ENCODE peak calls at places on chromosomes 2 and 18, in four cellular contexts. W is cardiac muscle cell, O is foreskin keratinocyte, Q is caudate nucleus. G is an unnamed sample.

GRCh38 chr18:51621103-51621969 is 423.9 kb upstream of the MEX3C start:
- DNase-seq in W (peak), O (peak), Q (peak), G (no peak)

GRCh38 chr18:3703732-3704176 is 253.8 kb downstream of the TGIF1 start:
- DNase-seq in W (peak), O (peak), Q (peak), G (no peak)

GRCh38 chr2:208062113-208062512 is 36.8 kb upstream of the PLEKHM3 start:
- DNase-seq in W (no peak), O (peak), Q (no peak), G (no peak)

GRCh38 chr2:70089946-70090523 is 2.8 kb downstream of the PCBP1 start:
- DNase-seq in W (no peak), O (no peak), Q (no peak), G (no peak)

GRCh38 chr2:57549642-57550102 is 496.9 kb upstream of the VRK2 start:
- DNase-seq in W (no peak), O (peak), Q (no peak), G (no peak)

GRCh38 chr2:155223781-155224406 is 525.4 kb downstream of the KCNJ3 start:
- DNase-seq in W (no peak), O (peak), Q (no peak), G (no peak)

GRCh38 chr2:9249036-9249800 is 42.6 kb downstream of the ASAP2 start:
- DNase-seq in W (no peak), O (peak), Q (no peak), G (peak)

GRCh38 chr2:7043689-7044088 is 126.5 kb downstream of the RNF144A start:
- DNase-seq in W (no peak), O (no peak), Q (no peak), G (no peak)

GRCh38 chr2:131015764-131016163 is 77.5 kb downstream of the FAM168B start:
- DNase-seq in W (no peak), O (no peak), Q (no peak), G (no peak)

GRCh38 chr2:10382313-10383061 is 65.6 kb downstream of the ODC1 start:
- DNase-seq in W (no peak), O (no peak), Q (no peak), G (no peak)

GRCh38 chr2:164692958-164693357 is 71.7 kb upstream of the GRB14 start:
- DNase-seq in W (no peak), O (no peak), Q (no peak), G (no peak)

GRCh38 chr2:217127744-217128143 is 267.9 kb upstream of the TNP1 start:
- DNase-seq in W (no peak), O (no peak), Q (no peak), G (no peak)

GRCh38 chr2:98297817-98298684 is 48.2 kb upstream of the CNGA3 start:
- DNase-seq in W (no peak), O (no peak), Q (no peak), G (no peak)

GRCh38 chr2:134365356-134365755 is 111.5 kb downstream of the MGAT5 start:
- DNase-seq in W (no peak), O (peak), Q (no peak), G (no peak)

GRCh38 chr2:199405241-199405640 is 52.5 kb downstream of the SATB2 start:
- DNase-seq in W (peak), O (no peak), Q (no peak), G (no peak)

GRCh38 chr2:8656160-8656641 is 25.7 kb upstream of the ID2 start:
- DNase-seq in W (no peak), O (no peak), Q (no peak), G (no peak)

GRCh38 chr2:101152195-101153076 is 1.3 kb upstream of the TBC1D8 start:
- DNase-seq in W (peak), O (peak), Q (peak), G (no peak)

GRCh38 chr2:18623782-18624181 is 34.4 kb upstream of the NT5C1B start:
- DNase-seq in W (peak), O (peak), Q (no peak), G (peak)

GRCh38 chr18:52700116-52700515 is 360.1 kb downstream of the DCC start:
- DNase-seq in W (no peak), O (no peak), Q (no peak), G (no peak)

GRCh38 chr2:18046017-18046416 is 167.6 kb downstream of the KCNS3 start:
- DNase-seq in W (no peak), O (peak), Q (no peak), G (no peak)

GRCh38 chr2:150606380-150607060 is 119.1 kb upstream of the RND3 start:
- DNase-seq in W (no peak), O (peak), Q (no peak), G (no peak)

GRCh38 chr2:172168917-172169346 is 66.2 kb upstream of the DLX2 start:
- DNase-seq in W (peak), O (no peak), Q (no peak), G (no peak)

GRCh38 chr2:10079931-10080535 is at the start of gene CYS1:
- DNase-seq in W (peak), O (no peak), Q (no peak), G (no peak)

GRCh38 chr2:218829868-218830451 is 1.6 kb downstream of the PRKAG3 start:
- DNase-seq in W (no peak), O (peak), Q (peak), G (no peak)

GRCh38 chr2:190717764-190718651 is 69.1 kb downstream of the NAB1 start:
- DNase-seq in W (no peak), O (no peak), Q (no peak), G (no peak)

GRCh38 chr18:51614967-51615571 is 417.6 kb upstream of the MEX3C start:
- DNase-seq in W (peak), O (peak), Q (no peak), G (peak)

GRCh38 chr2:49288902-49289680 is 134.8 kb upstream of the FSHR start:
- DNase-seq in W (peak), O (no peak), Q (no peak), G (no peak)

GRCh38 chr2:218374795-218375194 is 7.3 kb upstream of the SLC11A1 start:
- DNase-seq in W (no peak), O (no peak), Q (no peak), G (no peak)

GRCh38 chr18:24086082-24086481 is 52.8 kb upstream of the CABYR start:
- DNase-seq in W (no peak), O (no peak), Q (no peak), G (no peak)

GRCh38 chr2:40630035-40630434 is 178.1 kb upstream of the SLC8A1 start:
- DNase-seq in W (no peak), O (no peak), Q (no peak), G (no peak)

DNA sequence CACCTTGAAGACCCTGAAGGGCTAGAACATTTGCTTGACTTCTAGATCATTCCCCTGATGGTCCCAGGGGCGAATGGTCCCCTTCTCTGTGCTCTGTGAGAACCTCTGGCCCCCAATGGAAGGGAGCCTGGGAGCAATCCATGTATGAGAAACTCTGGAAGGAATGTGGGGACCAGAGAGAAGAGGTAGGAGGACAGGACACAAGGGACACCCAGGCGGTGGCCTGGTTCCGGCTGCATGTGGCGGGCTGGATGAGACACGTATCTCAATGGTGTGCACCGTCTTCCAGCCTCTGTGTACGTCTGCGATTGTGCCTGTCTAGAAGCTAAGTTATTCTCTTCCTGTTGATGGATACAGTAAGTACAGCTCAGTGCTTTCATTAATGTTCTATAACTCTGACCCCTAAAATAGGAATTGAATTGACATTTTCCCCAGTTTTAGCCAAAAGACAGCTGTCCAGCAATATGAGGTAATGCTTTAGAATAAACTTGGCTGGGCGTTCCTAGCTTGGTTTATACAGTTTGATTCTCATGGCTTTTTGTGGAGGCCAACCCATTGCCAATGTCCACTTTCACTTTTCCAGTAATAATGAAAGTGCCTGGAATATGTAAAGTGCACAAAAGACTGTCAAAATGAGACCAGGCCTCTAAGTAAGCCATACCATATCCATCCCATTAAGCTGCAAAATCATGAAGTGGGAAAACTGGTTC is 30.1 kb upstream of the COPS8 start:
- DNase-seq in W (no peak), O (no peak), Q (no peak), G (no peak)
- H3K27ac ChIP-seq in W (no peak), O (no peak), Q (no peak), G (no peak)

GRCh38 chr2:99421469-99421868 is 68.3 kb downstream of the REV1 start:
- DNase-seq in W (peak), O (no peak), Q (no peak), G (no peak)

GRCh38 chr2:99425022-99425421 is 64.8 kb downstream of the REV1 start:
- DNase-seq in W (peak), O (peak), Q (no peak), G (peak)

GRCh38 chr2:99420751-99421299 is 69.0 kb downstream of the REV1 start:
- DNase-seq in W (peak), O (no peak), Q (no peak), G (no peak)

GRCh38 chr2:99424391-99424790 is 65.4 kb downstream of the REV1 start:
- DNase-seq in W (no peak), O (no peak), Q (no peak), G (no peak)

GRCh38 chr2:99422599-99422998 is 67.2 kb downstream of the REV1 start:
- DNase-seq in W (no peak), O (no peak), Q (no peak), G (no peak)
- H3K27ac ChIP-seq in W (peak), O (no peak), Q (no peak), G (no peak)

GRCh38 chr18:75070625-75071483 is 138.1 kb downstream of the PTGR3 start:
- DNase-seq in W (peak), O (peak), Q (no peak), G (peak)
- H3K27ac ChIP-seq in W (no peak), O (no peak), Q (peak), G (peak)

GRCh38 chr18:58990720-58991119 is 126.0 kb downstream of the ZNF532 start:
- DNase-seq in W (no peak), O (no peak), Q (no peak), G (no peak)
- H3K27ac ChIP-seq in W (no peak), O (no peak), Q (no peak), G (peak)

GRCh38 chr2:36271266-36271665 is 84.3 kb upstream of the CRIM1 start:
- DNase-seq in W (no peak), O (no peak), Q (no peak), G (no peak)

GRCh38 chr2:36267194-36267593 is 88.4 kb upstream of the CRIM1 start:
- DNase-seq in W (no peak), O (no peak), Q (no peak), G (no peak)

GRCh38 chr2:36266536-36267121 is 88.9 kb upstream of the CRIM1 start:
- DNase-seq in W (no peak), O (no peak), Q (no peak), G (no peak)

DNA sequence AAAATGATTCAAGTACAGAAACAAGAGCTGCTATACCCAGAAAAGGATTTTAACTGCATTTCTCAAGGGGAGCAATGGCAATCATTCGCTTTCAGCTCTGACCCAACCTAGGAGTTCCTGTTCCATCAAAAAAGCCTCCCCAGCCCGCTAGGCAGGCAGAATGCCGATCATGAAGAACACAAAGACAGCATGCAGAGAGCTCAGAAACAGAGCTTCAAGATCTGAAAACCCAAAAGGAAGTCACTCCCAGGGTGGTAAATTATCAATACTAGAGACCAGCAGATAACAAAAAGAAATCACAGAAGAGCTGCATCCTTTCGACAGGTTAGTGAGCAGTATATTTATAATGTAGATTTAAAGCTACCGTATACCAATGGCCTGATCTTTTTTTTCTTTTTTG is 84.8 kb upstream of the CRIM1 start:
- DNase-seq in W (no peak), O (no peak), Q (no peak), G (no peak)
- H3K27ac ChIP-seq in W (no peak), O (no peak), Q (no peak), G (no peak)

GRCh38 chr2:26411419-26411818 is 9.7 kb downstream of the DRC1 start:
- DNase-seq in W (no peak), O (no peak), Q (no peak), G (no peak)

GRCh38 chr2:26409785-26410184 is 8.1 kb downstream of the DRC1 start:
- DNase-seq in W (no peak), O (no peak), Q (no peak), G (no peak)

GRCh38 chr2:26414291-26414690 is 12.6 kb downstream of the DRC1 start:
- DNase-seq in W (no peak), O (no peak), Q (no peak), G (no peak)

GRCh38 chr2:26410764-26411243 is 9.1 kb downstream of the DRC1 start:
- DNase-seq in W (no peak), O (no peak), Q (no peak), G (no peak)

GRCh38 chr2:26412091-26412673 is 10.5 kb downstream of the DRC1 start:
- DNase-seq in W (peak), O (no peak), Q (no peak), G (no peak)
- H3K27ac ChIP-seq in W (no peak), O (no peak), Q (no peak), G (no peak)

GRCh38 chr2:120842456-120843439 is 107.1 kb downstream of the GLI2 start:
- DNase-seq in W (no peak), O (no peak), Q (no peak), G (no peak)
- H3K27ac ChIP-seq in W (no peak), O (no peak), Q (no peak), G (no peak)

GRCh38 chr2:37602702-37603101 is 68.7 kb downstream of the CDC42EP3 start:
- DNase-seq in W (no peak), O (no peak), Q (no peak), G (no peak)
- H3K27ac ChIP-seq in W (no peak), O (no peak), Q (no peak), G (no peak)

GRCh38 chr2:187993516-187993915 is 298.2 kb upstream of the GULP1 start:
- DNase-seq in W (peak), O (no peak), Q (no peak), G (no peak)

GRCh38 chr2:187988348-187988747 is 303.3 kb upstream of the GULP1 start:
- DNase-seq in W (no peak), O (no peak), Q (no peak), G (no peak)

GRCh38 chr2:187991389-187991788 is 300.3 kb upstream of the GULP1 start:
- DNase-seq in W (no peak), O (no peak), Q (no peak), G (no peak)

GRCh38 chr2:187986392-187987105 is 305.1 kb upstream of the GULP1 start:
- DNase-seq in W (no peak), O (peak), Q (no peak), G (peak)

GRCh38 chr2:187989925-187990623 is 301.6 kb upstream of the GULP1 start:
- DNase-seq in W (no peak), O (peak), Q (peak), G (peak)
- H3K27ac ChIP-seq in W (no peak), O (peak), Q (no peak), G (no peak)